ENCODE peak calls at places on chromosomes 3 and 15, in six cellular contexts. One of them, this sample, is unnamed. For H3K4me1, the result is how much of the 10 kb centered on the place peaks cover.

GRCh38 chr3:31106204-31106603 is 211.7 kb upstream of the GADL1 start:
- DNase-seq in colonic mucosa: no peak
- DNase-seq in keratinocyte: peak
- DNase-seq in endodermal cell: no peak
- DNase-seq in right lobe of liver: no peak
- DNase-seq in fibroblast of lung: peak
- DNase-seq in this sample: no peak

GRCh38 chr3:172142074-172143059 is 103.0 kb downstream of the FNDC3B start:
- DNase-seq in endodermal cell: no peak
- DNase-seq in colonic mucosa: no peak
- DNase-seq in right lobe of liver: no peak
- DNase-seq in keratinocyte: no peak
- DNase-seq in fibroblast of lung: peak
- DNase-seq in this sample: no peak

GRCh38 chr3:138781012-138781470 is 53.7 kb downstream of the PIK3CB start:
- DNase-seq in keratinocyte: no peak
- DNase-seq in endodermal cell: no peak
- DNase-seq in colonic mucosa: no peak
- DNase-seq in fibroblast of lung: no peak
- DNase-seq in right lobe of liver: no peak
- DNase-seq in this sample: peak

GRCh38 chr15:28896944-28897343 is 11.2 kb downstream of the APBA2 start:
- DNase-seq in keratinocyte: no peak
- DNase-seq in endodermal cell: no peak
- DNase-seq in right lobe of liver: no peak
- DNase-seq in colonic mucosa: no peak
- DNase-seq in fibroblast of lung: peak
- DNase-seq in this sample: no peak

GRCh38 chr3:179811321-179812095 is 158.7 kb downstream of the USP13 start:
- DNase-seq in keratinocyte: peak
- DNase-seq in right lobe of liver: no peak
- DNase-seq in fibroblast of lung: peak
- DNase-seq in colonic mucosa: peak
- DNase-seq in endodermal cell: peak
- DNase-seq in this sample: peak

GRCh38 chr3:49476563-49476962 is 6.5 kb downstream of the DAG1 start:
- DNase-seq in endodermal cell: no peak
- DNase-seq in colonic mucosa: no peak
- DNase-seq in right lobe of liver: no peak
- DNase-seq in fibroblast of lung: peak
- DNase-seq in keratinocyte: no peak
- DNase-seq in this sample: no peak

GRCh38 chr15:92520914-92521623 is 127.4 kb downstream of the ST8SIA2 start:
- DNase-seq in fibroblast of lung: no peak
- DNase-seq in right lobe of liver: no peak
- DNase-seq in colonic mucosa: no peak
- DNase-seq in keratinocyte: no peak
- DNase-seq in endodermal cell: no peak
- DNase-seq in this sample: no peak

GRCh38 chr3:108088146-108088545 is 2.7 kb downstream of the CD47 start:
- DNase-seq in colonic mucosa: no peak
- DNase-seq in endodermal cell: no peak
- DNase-seq in right lobe of liver: no peak
- DNase-seq in keratinocyte: no peak
- DNase-seq in fibroblast of lung: no peak
- DNase-seq in this sample: no peak

GRCh38 chr15:96564546-96564945 is 234.0 kb downstream of the NR2F2 start:
- DNase-seq in colonic mucosa: no peak
- DNase-seq in right lobe of liver: no peak
- DNase-seq in fibroblast of lung: no peak
- DNase-seq in endodermal cell: no peak
- DNase-seq in keratinocyte: no peak
- DNase-seq in this sample: no peak

GRCh38 chr3:39378092-39378491 is 5.1 kb upstream of the SLC25A38 start:
- DNase-seq in keratinocyte: no peak
- DNase-seq in endodermal cell: peak
- DNase-seq in colonic mucosa: peak
- DNase-seq in fibroblast of lung: peak
- DNase-seq in right lobe of liver: peak
- DNase-seq in this sample: peak

GRCh38 chr3:71495708-71496472 is 87.6 kb downstream of the FOXP1 start:
- DNase-seq in fibroblast of lung: peak
- DNase-seq in right lobe of liver: no peak
- DNase-seq in colonic mucosa: no peak
- DNase-seq in endodermal cell: peak
- DNase-seq in keratinocyte: peak
- DNase-seq in this sample: no peak

GRCh38 chr3:128710816-128711433 is 15.1 kb upstream of the RAB7A start:
- DNase-seq in endodermal cell: no peak
- DNase-seq in right lobe of liver: no peak
- DNase-seq in fibroblast of lung: no peak
- DNase-seq in keratinocyte: no peak
- DNase-seq in colonic mucosa: no peak
- DNase-seq in this sample: no peak

GRCh38 chr3:2958553-2958952 is 151.6 kb downstream of the IL5RA start:
- DNase-seq in endodermal cell: no peak
- DNase-seq in right lobe of liver: no peak
- DNase-seq in keratinocyte: no peak
- DNase-seq in colonic mucosa: no peak
- DNase-seq in fibroblast of lung: no peak
- DNase-seq in this sample: no peak

GRCh38 chr3:32399030-32399620 is 7.5 kb downstream of the CMTM7 start:
- DNase-seq in endodermal cell: no peak
- DNase-seq in right lobe of liver: no peak
- DNase-seq in keratinocyte: no peak
- DNase-seq in fibroblast of lung: peak
- DNase-seq in colonic mucosa: peak
- DNase-seq in this sample: peak

GRCh38 chr3:42780892-42781700 is 8.0 kb upstream of the CCDC13 start:
- DNase-seq in colonic mucosa: peak
- DNase-seq in keratinocyte: peak
- DNase-seq in fibroblast of lung: peak
- DNase-seq in endodermal cell: no peak
- DNase-seq in right lobe of liver: no peak
- DNase-seq in this sample: peak

GRCh38 chr3:15645740-15646490 is 44.4 kb downstream of the BTD start:
- DNase-seq in right lobe of liver: no peak
- DNase-seq in keratinocyte: peak
- DNase-seq in endodermal cell: no peak
- DNase-seq in colonic mucosa: no peak
- DNase-seq in fibroblast of lung: peak
- DNase-seq in this sample: no peak

GRCh38 chr3:99965077-99965476 is 147.4 kb downstream of the CMSS1 start:
- DNase-seq in colonic mucosa: no peak
- DNase-seq in endodermal cell: no peak
- DNase-seq in right lobe of liver: no peak
- DNase-seq in fibroblast of lung: peak
- DNase-seq in keratinocyte: no peak
- DNase-seq in this sample: no peak

GRCh38 chr15:67142142-67143092 is 77.0 kb downstream of the SMAD3 start:
- DNase-seq in right lobe of liver: no peak
- DNase-seq in colonic mucosa: no peak
- DNase-seq in endodermal cell: peak
- DNase-seq in fibroblast of lung: no peak
- DNase-seq in keratinocyte: no peak
- DNase-seq in this sample: no peak

GRCh38 chr3:116306720-116307119 is 138.6 kb downstream of the LSAMP start:
- DNase-seq in fibroblast of lung: no peak
- DNase-seq in keratinocyte: no peak
- DNase-seq in colonic mucosa: no peak
- DNase-seq in endodermal cell: no peak
- DNase-seq in right lobe of liver: no peak
- DNase-seq in this sample: no peak

GRCh38 chr15:27783668-27784067 is 315.4 kb downstream of the OCA2 start:
- DNase-seq in endodermal cell: no peak
- DNase-seq in fibroblast of lung: no peak
- DNase-seq in right lobe of liver: no peak
- DNase-seq in keratinocyte: no peak
- DNase-seq in colonic mucosa: no peak
- DNase-seq in this sample: no peak

GRCh38 chr15:69236505-69236904 is 62.2 kb upstream of the PAQR5 start:
- DNase-seq in right lobe of liver: no peak
- DNase-seq in fibroblast of lung: no peak
- DNase-seq in endodermal cell: no peak
- DNase-seq in colonic mucosa: no peak
- DNase-seq in keratinocyte: peak
- DNase-seq in this sample: no peak

GRCh38 chr3:187808466-187809291 is 63.4 kb upstream of the BCL6 start:
- DNase-seq in right lobe of liver: no peak
- DNase-seq in colonic mucosa: peak
- DNase-seq in fibroblast of lung: no peak
- DNase-seq in endodermal cell: peak
- DNase-seq in keratinocyte: no peak
- DNase-seq in this sample: no peak

GRCh38 chr3:178505832-178506231 is 30.4 kb upstream of the KCNMB2 start:
- DNase-seq in keratinocyte: no peak
- DNase-seq in fibroblast of lung: no peak
- DNase-seq in colonic mucosa: no peak
- DNase-seq in endodermal cell: no peak
- DNase-seq in right lobe of liver: no peak
- DNase-seq in this sample: no peak

GRCh38 chr3:20930034-20930433 is 744.0 kb upstream of the SGO1 start:
- DNase-seq in colonic mucosa: no peak
- DNase-seq in keratinocyte: no peak
- DNase-seq in right lobe of liver: no peak
- DNase-seq in fibroblast of lung: peak
- DNase-seq in endodermal cell: peak
- DNase-seq in this sample: no peak

GRCh38 chr3:84522893-84523292 is 435.9 kb upstream of the CADM2 start:
- DNase-seq in keratinocyte: no peak
- DNase-seq in endodermal cell: no peak
- DNase-seq in colonic mucosa: no peak
- DNase-seq in right lobe of liver: no peak
- DNase-seq in fibroblast of lung: no peak
- DNase-seq in this sample: no peak

GRCh38 chr15:58908550-58909309 is 24.7 kb downstream of the SLTM start:
- DNase-seq in endodermal cell: no peak
- DNase-seq in right lobe of liver: no peak
- DNase-seq in keratinocyte: no peak
- DNase-seq in colonic mucosa: no peak
- DNase-seq in fibroblast of lung: no peak
- DNase-seq in this sample: no peak
- H3K4me1 ChIP-seq in endodermal cell: under half
- H3K4me1 ChIP-seq in right lobe of liver: under half
- H3K4me1 ChIP-seq in keratinocyte: under half
- H3K4me1 ChIP-seq in colonic mucosa: under half
- H3K4me1 ChIP-seq in fibroblast of lung: under half
- H3K4me1 ChIP-seq in this sample: under half

GRCh38 chr15:78454992-78455391 is 17.0 kb downstream of the IREB2 start:
- DNase-seq in right lobe of liver: no peak
- DNase-seq in fibroblast of lung: no peak
- DNase-seq in keratinocyte: no peak
- DNase-seq in colonic mucosa: no peak
- DNase-seq in endodermal cell: no peak
- DNase-seq in this sample: no peak

GRCh38 chr15:78457101-78457500 is 19.1 kb downstream of the IREB2 start:
- DNase-seq in keratinocyte: no peak
- DNase-seq in right lobe of liver: no peak
- DNase-seq in colonic mucosa: no peak
- DNase-seq in fibroblast of lung: peak
- DNase-seq in endodermal cell: no peak
- DNase-seq in this sample: no peak

GRCh38 chr15:78456391-78456790 is 18.4 kb downstream of the IREB2 start:
- DNase-seq in fibroblast of lung: no peak
- DNase-seq in keratinocyte: no peak
- DNase-seq in endodermal cell: no peak
- DNase-seq in right lobe of liver: no peak
- DNase-seq in colonic mucosa: no peak
- DNase-seq in this sample: no peak

GRCh38 chr15:78453447-78453846 is 15.4 kb downstream of the IREB2 start:
- DNase-seq in fibroblast of lung: no peak
- DNase-seq in right lobe of liver: no peak
- DNase-seq in keratinocyte: no peak
- DNase-seq in endodermal cell: no peak
- DNase-seq in colonic mucosa: no peak
- DNase-seq in this sample: no peak

GRCh38 chr15:78455749-78456148 is 17.7 kb downstream of the IREB2 start:
- DNase-seq in right lobe of liver: no peak
- DNase-seq in colonic mucosa: no peak
- DNase-seq in endodermal cell: no peak
- DNase-seq in fibroblast of lung: peak
- DNase-seq in keratinocyte: no peak
- DNase-seq in this sample: no peak
- H3K4me1 ChIP-seq in right lobe of liver: under half
- H3K4me1 ChIP-seq in colonic mucosa: under half
- H3K4me1 ChIP-seq in endodermal cell: under half
- H3K4me1 ChIP-seq in fibroblast of lung: under half
- H3K4me1 ChIP-seq in keratinocyte: under half
- H3K4me1 ChIP-seq in this sample: under half

GRCh38 chr3:101270158-101270557 is 50.2 kb downstream of the IMPG2 start:
- DNase-seq in right lobe of liver: no peak
- DNase-seq in endodermal cell: no peak
- DNase-seq in colonic mucosa: no peak
- DNase-seq in keratinocyte: no peak
- DNase-seq in fibroblast of lung: no peak
- DNase-seq in this sample: no peak
- H3K4me1 ChIP-seq in right lobe of liver: under half
- H3K4me1 ChIP-seq in endodermal cell: under half
- H3K4me1 ChIP-seq in colonic mucosa: under half
- H3K4me1 ChIP-seq in keratinocyte: under half
- H3K4me1 ChIP-seq in fibroblast of lung: under half
- H3K4me1 ChIP-seq in this sample: under half

GRCh38 chr3:134363381-134363755 is 10.9 kb downstream of the AMOTL2 start:
- DNase-seq in right lobe of liver: no peak
- DNase-seq in endodermal cell: no peak
- DNase-seq in fibroblast of lung: no peak
- DNase-seq in colonic mucosa: no peak
- DNase-seq in keratinocyte: no peak
- DNase-seq in this sample: no peak
- H3K4me1 ChIP-seq in right lobe of liver: under half
- H3K4me1 ChIP-seq in endodermal cell: half or more
- H3K4me1 ChIP-seq in fibroblast of lung: half or more
- H3K4me1 ChIP-seq in colonic mucosa: under half
- H3K4me1 ChIP-seq in keratinocyte: half or more
- H3K4me1 ChIP-seq in this sample: under half

DNA sequence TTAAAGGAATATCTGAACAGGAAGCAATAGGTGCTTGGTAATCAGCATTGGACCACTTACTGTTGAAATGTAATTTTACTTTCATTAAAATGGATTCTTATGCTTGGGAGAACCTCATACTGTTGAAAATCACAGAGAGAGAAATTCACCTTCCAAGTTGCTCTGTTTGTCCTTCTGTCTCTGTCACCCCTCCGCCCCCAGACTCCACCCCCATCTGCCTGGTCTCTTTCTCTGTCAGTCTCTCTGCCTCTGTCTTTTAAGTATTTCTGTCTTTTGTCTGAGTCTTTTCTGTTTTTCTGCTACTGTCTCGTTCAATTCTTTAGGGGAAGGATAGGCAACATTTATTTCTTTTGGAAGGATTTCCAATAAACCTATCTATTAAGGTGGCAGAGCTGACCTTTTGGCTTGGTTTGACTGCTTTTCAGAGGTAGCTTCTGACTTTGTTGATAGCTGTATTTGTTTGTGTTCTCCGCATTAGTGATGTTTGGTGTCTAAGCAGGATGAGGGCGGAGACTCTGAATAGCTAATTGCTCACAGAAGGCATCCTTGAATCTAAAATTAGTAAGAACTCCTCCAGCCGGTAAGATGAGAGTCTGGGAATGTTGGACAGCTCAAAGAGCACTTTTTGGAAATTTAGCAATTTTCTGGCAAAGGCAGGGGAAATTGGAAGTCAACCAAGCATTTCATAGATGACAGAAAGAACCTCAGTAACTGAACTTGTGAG is 174.2 kb downstream of the KLHL25 start:
- DNase-seq in keratinocyte: no peak
- DNase-seq in endodermal cell: no peak
- DNase-seq in fibroblast of lung: peak
- DNase-seq in colonic mucosa: no peak
- DNase-seq in right lobe of liver: no peak
- DNase-seq in this sample: peak
- H3K4me1 ChIP-seq in keratinocyte: under half
- H3K4me1 ChIP-seq in endodermal cell: under half
- H3K4me1 ChIP-seq in fibroblast of lung: under half
- H3K4me1 ChIP-seq in colonic mucosa: under half
- H3K4me1 ChIP-seq in right lobe of liver: under half
- H3K4me1 ChIP-seq in this sample: half or more